ENCODE peak calls at places on chromosomes 5 and 9, in six cellular contexts. M is PC-9, D is choroid plexus epithelial cell, C is HCT116, N is stomach, G is heart left ventricle. Y is an unnamed sample.

GRCh38 chr9:136078498-136079011 is 16.5 kb downstream of the NACC2 start:
- DNase-seq in M (no peak), D (no peak), C (no peak), N (no peak), G (no peak), Y (no peak)

GRCh38 chr5:81749562-81750307 is 1.2 kb downstream of the SSBP2 start:
- DNase-seq in M (no peak), D (peak; percentile 22), C (no peak), N (peak; percentile 31), G (peak; percentile 51), Y (no peak)

GRCh38 chr5:148807845-148808244 is 18.6 kb upstream of the ADRB2 start:
- DNase-seq in M (no peak), D (peak; percentile 44), C (no peak), N (no peak), G (no peak), Y (no peak)

GRCh38 chr5:113935453-113935852 is 422.0 kb downstream of the YTHDC2 start:
- DNase-seq in M (no peak), D (no peak), C (no peak), N (no peak), G (no peak), Y (no peak)

GRCh38 chr5:29054694-29055093 is 2016.3 kb upstream of the CDH9 start:
- DNase-seq in M (no peak), D (no peak), C (no peak), N (no peak), G (no peak), Y (no peak)

GRCh38 chr5:164518049-164518740 is 1012.8 kb downstream of the MAT2B start:
- DNase-seq in M (no peak), D (no peak), C (no peak), N (no peak), G (no peak), Y (no peak)

GRCh38 chr9:121698627-121699270 is 47.3 kb downstream of the DAB2IP start:
- DNase-seq in M (no peak), D (peak; percentile 21), C (no peak), N (no peak), G (no peak), Y (no peak)

GRCh38 chr5:125348221-125348692 is 601.8 kb upstream of the ZNF608 start:
- DNase-seq in M (no peak), D (peak; percentile 36), C (no peak), N (no peak), G (peak; percentile 33), Y (peak; percentile 84)

GRCh38 chr9:88302579-88303324 is 85.5 kb upstream of the SPIN1 start:
- DNase-seq in M (no peak), D (no peak), C (no peak), N (no peak), G (no peak), Y (no peak)

GRCh38 chr5:15254607-15255006 is 245.4 kb upstream of the FBXL7 start:
- DNase-seq in M (no peak), D (peak; percentile 95), C (no peak), N (no peak), G (no peak), Y (peak; percentile 40)

GRCh38 chr9:36037580-36038169 is 962 bp downstream of the RECK start:
- DNase-seq in M (no peak), D (peak; percentile 42), C (no peak), N (no peak), G (no peak), Y (no peak)

GRCh38 chr5:55308254-55308836 is 556 bp downstream of the MTREX start:
- DNase-seq in M (no peak), D (peak; percentile 39), C (no peak), N (no peak), G (no peak), Y (peak; percentile 42)

GRCh38 chr5:1892211-1892610 is 9.5 kb upstream of the IRX4 start:
- DNase-seq in M (no peak), D (no peak), C (no peak), N (no peak), G (peak; percentile 9), Y (no peak)

GRCh38 chr5:164296603-164297080 is 791.2 kb downstream of the MAT2B start:
- DNase-seq in M (no peak), D (peak; percentile 17), C (no peak), N (no peak), G (no peak), Y (no peak)

GRCh38 chr9:91036826-91037510 is 235.3 kb downstream of the SYK start:
- DNase-seq in M (peak; percentile 87), D (peak; percentile 96), C (peak; percentile 47), N (peak; percentile 77), G (peak; percentile 78), Y (peak; percentile 91)

GRCh38 chr5:10594591-10595210 is 30.8 kb downstream of the ANKRD33B start:
- DNase-seq in M (no peak), D (peak; percentile 50), C (no peak), N (no peak), G (no peak), Y (peak; percentile 72)

GRCh38 chr5:72036951-72037350 is 70.3 kb upstream of the MAP1B start:
- DNase-seq in M (peak; percentile 51), D (peak; percentile 9), C (no peak), N (no peak), G (no peak), Y (no peak)

GRCh38 chr9:99312736-99313135 is 90.7 kb downstream of the SEC61B start:
- DNase-seq in M (no peak), D (no peak), C (no peak), N (no peak), G (no peak), Y (no peak)

GRCh38 chr9:5435912-5436311 is 1.8 kb downstream of the PLGRKT start:
- DNase-seq in M (peak; percentile 71), D (no peak), C (no peak), N (no peak), G (no peak), Y (no peak)

GRCh38 chr5:160450164-160450932 is 28.7 kb downstream of the PTTG1 start:
- DNase-seq in M (no peak), D (no peak), C (no peak), N (no peak), G (no peak), Y (no peak)

GRCh38 chr9:1969160-1969559 is 46.0 kb upstream of the SMARCA2 start:
- DNase-seq in M (no peak), D (no peak), C (no peak), N (no peak), G (no peak), Y (no peak)

GRCh38 chr5:149616727-149617284 is 35.5 kb downstream of the ARHGEF37 start:
- DNase-seq in M (no peak), D (no peak), C (no peak), N (no peak), G (no peak), Y (no peak)

GRCh38 chr9:133054966-133055365 is 6.8 kb upstream of the CEL start:
- DNase-seq in M (no peak), D (peak; percentile 83), C (no peak), N (no peak), G (peak; percentile 91), Y (peak; percentile 19)

DNA sequence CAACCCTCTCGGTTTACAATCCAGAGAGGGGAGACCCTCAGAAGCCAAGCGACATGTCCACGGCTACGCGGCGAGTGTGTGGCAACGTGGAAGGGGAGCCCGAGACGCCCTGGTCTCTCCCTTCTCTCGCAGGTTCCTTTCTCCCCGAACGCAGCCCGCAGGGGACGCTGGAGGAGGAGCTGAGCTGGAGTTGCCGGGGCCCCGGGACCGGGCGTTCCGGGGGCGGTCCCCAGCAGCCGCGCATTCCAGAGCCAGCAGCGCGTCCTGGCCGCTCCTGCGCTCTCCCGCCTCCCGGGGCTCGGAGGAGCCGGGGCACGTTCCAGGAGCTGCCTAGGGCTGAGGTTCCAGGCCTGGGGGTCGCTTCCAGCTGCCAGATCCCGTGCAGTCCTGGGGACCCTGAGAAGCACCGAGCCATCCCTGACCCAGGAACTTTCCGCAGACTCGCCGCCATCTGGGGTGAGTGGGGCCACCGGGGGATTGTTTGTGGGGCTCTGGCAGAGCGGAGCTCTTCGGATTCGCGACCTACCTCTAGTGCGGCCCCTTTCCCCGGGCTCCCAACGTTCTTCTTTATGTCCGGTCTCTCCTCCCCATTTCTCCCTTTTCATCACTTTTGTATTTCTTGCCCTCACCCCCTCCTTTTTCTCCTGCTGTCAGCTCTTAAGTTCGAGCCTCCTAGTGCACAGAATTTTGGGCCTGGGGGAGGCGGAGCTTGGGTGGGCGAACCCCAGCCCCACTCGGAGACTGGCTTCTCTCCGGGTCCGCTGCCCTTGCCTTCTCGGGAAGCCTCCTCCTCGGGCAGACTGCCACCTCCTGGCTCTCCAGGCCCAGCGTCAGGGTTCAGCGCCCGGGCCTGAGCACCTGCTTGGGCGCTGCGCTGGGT is at the start of gene SMIM3:
- DNase-seq in M (peak; percentile 55), D (peak; percentile 73), C (no peak), N (peak; percentile 86), G (peak; percentile 88), Y (peak; percentile 61)
- TF ChIP-seq CTCF in M (peak; percentile 35), D (peak; percentile 59), C (peak; percentile 56), N (peak; percentile 33), G (peak; percentile 41), Y (peak; percentile 21)

DNA sequence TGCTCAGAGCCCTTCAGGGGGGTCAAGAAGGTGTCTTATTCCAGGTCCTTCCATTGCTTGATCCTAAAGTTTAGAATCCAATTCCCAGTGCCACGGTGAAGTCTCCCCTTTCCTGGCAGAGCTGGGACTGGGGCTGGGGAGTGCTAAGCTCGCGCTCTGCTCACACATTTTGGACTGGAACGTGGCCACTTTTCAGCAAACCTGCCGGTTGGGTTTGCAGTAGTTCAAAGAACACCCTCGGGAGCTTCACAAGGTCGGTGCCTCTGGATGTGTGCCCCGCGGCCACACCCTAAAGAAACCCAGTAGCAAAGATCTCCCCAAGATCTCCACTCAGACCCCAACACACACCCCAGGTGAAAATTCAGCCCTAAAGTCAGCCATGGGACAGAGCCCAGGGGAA is at the start of gene C9orf152:
- DNase-seq in M (no peak), D (no peak), C (no peak), N (peak; percentile 88), G (no peak), Y (no peak)
- H3K4me3 ChIP-seq in M (peak within 1 kb of the TSS; percentile 50), D (no peak within 1 kb of the TSS), C (no peak within 1 kb of the TSS), N (peak within 1 kb of the TSS; percentile 39), G (no peak within 1 kb of the TSS), Y (no peak within 1 kb of the TSS)

DNA sequence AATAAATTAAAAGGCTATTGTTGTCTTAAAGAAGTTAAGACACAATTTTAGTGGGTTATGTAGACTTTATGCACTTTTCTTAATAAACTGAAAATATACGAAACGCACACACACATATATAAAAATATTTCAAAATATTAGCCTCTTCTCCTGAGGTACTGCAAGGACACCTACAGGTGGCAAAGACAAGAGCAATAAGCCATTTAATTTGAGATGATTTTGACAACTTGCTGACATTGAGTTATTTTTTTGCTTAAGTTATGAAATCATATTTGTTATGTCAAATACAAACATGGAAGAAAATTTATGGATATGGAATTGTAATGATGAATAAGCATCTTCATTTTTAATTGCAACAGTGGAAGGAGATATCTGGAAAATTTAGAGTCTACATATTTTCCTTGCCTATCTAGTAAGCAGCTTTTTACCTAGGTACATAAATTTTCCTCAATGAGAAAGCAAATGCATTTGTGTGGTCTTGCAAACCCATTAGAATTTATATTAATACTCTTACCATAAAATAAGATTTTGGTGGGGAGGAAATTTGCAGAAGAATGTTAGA is 301.6 kb downstream of the ISL1 start:
- DNase-seq in M (no peak), D (no peak), C (no peak), N (no peak), G (no peak), Y (no peak)
- TF ChIP-seq CTCF in M (peak; percentile 52), D (no peak), C (peak; percentile 36), N (no peak), G (no peak), Y (no peak)

DNA sequence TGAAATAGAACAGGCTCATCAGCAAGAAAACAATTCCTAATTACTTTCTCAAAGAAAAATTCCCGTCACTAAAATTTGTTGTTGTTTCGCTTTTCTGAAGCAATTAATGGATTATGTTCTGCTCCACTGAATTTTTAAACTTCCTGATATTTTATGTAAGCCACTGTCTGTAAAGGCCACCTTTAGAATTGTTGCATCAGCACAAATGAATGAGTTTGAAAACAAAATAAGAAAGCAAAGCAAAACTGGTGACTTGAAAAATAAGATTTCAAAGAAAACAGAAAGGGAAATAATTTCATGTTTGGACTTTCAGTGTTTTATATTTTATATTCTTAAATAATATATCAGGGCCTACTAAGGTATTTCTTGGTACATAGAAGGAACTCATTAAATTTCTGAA is 636.3 kb upstream of the TYRP1 start:
- DNase-seq in M (no peak), D (no peak), C (no peak), N (no peak), G (no peak), Y (no peak)
- H3K4me3 ChIP-seq in M (no peak overlapping the region), D (no peak overlapping the region), C (no peak overlapping the region), N (no peak overlapping the region), G (no peak overlapping the region), Y (no peak overlapping the region)